ENCODE peak calls at places on chromosomes 12 and 14, in five cellular contexts. I is GM10248, D is neural crest cell, Z is astrocyte of the spinal cord, P is epithelial cell of esophagus. X is an unnamed sample.

GRCh38 chr12:14853966-14854365 is 10.6 kb upstream of the ART4 start:
- DNase-seq in D (no peak), Z (no peak), P (no peak), I (no peak), X (no peak)

GRCh38 chr12:108750471-108751402 is 19.4 kb upstream of the CORO1C start:
- DNase-seq in Z (no peak), P (no peak), I (no peak), D (no peak), X (peak; percentile 75)

GRCh38 chr12:50458606-50459005 is 46.2 kb upstream of the DIP2B start:
- DNase-seq in I (no peak), D (no peak), Z (peak; percentile 10), P (peak; percentile 19), X (no peak)

GRCh38 chr12:124391340-124392261 is 96.7 kb downstream of the RFLNA start:
- DNase-seq in I (peak; percentile 84), D (no peak), P (peak; percentile 83), Z (peak; percentile 59), X (no peak)

GRCh38 chr12:1189163-1189562 is 198.1 kb downstream of the ERC1 start:
- DNase-seq in I (no peak), Z (no peak), P (peak; percentile 96), D (no peak), X (no peak)

GRCh38 chr14:105529506-105530445 is 3.4 kb downstream of the TMEM121 start:
- DNase-seq in I (peak; percentile 47), P (no peak), D (no peak), Z (no peak), X (no peak)

GRCh38 chr14:24705840-24706239 is 71.8 kb upstream of the GZMB start:
- DNase-seq in Z (no peak), D (no peak), P (no peak), I (peak; percentile 65), X (no peak)

GRCh38 chr12:131113562-131113961 is 159.9 kb downstream of the ADGRD1 start:
- DNase-seq in D (no peak), P (no peak), Z (no peak), I (no peak), X (no peak)

GRCh38 chr12:71430756-71431155 is 8.8 kb upstream of the LGR5 start:
- DNase-seq in D (no peak), I (no peak), Z (no peak), P (no peak), X (no peak)

GRCh38 chr12:24777359-24777758 is 171.5 kb downstream of the BCAT1 start:
- DNase-seq in Z (no peak), I (no peak), D (no peak), P (no peak), X (no peak)

GRCh38 chr12:24778486-24779304 is 170.2 kb downstream of the BCAT1 start:
- DNase-seq in Z (peak; percentile 77), I (peak; percentile 20), P (peak; percentile 67), D (no peak), X (no peak)

GRCh38 chr12:24776856-24777255 is 172.0 kb downstream of the BCAT1 start:
- DNase-seq in P (no peak), I (no peak), D (no peak), Z (no peak), X (peak; percentile 58)

DNA sequence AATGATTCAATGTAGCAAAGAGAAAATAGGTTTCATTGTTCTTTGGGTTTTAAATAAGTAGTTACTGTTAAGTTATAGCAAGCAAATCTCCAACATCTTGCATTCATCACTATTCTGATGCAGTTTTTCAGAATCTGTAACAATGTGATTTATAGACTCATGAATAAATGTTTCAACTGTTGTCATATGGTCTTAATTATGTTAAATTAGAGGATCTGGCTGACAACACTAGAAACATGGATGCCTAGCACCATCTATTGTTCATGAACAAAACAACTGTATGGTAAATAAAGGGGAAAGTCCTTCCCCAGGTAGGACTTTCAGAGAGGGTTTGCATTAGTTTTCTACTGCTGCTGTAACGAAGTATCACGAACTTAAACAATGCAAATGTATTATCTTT is 167.9 kb downstream of the BCAT1 start:
- DNase-seq in Z (peak; percentile 16), D (no peak), P (peak; percentile 29), I (peak; percentile 10), X (no peak)
- TF ChIP-seq CTCF in Z (peak; percentile 28), D (peak; percentile 57), P (peak; percentile 50), I (peak; percentile 29), X (peak; percentile 29)

DNA sequence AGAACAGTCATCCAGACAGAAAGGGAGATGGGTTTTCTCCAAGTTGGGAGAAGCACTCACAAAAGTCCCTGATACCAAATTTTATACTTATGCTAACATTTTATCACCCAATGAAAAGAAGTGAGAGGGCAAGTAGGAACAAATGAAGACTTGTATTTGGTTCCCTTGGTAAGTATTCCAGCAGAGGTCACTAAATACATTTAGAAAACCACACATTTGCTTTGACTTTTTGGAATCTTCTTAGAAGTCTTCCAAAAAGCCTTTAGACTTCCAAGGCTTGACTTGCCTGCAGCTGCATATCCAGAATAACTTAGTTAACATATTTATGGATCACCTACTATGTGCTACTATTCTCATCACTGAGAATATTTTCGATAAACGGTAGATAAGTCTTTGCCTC is 3.1 kb upstream of the GYS2 start:
- DNase-seq in I (no peak), Z (peak; percentile 33), D (no peak), P (peak; percentile 40), X (no peak)
- TF ChIP-seq CTCF in I (peak; percentile 24), Z (peak; percentile 28), D (no peak), P (peak; percentile 46), X (peak; percentile 28)

GRCh38 chr12:114321524-114321923 is 84.4 kb downstream of the TBX5 start:
- DNase-seq in Z (no peak), P (no peak), I (no peak), D (no peak), X (no peak)
- TF ChIP-seq CTCF in Z (no peak), P (no peak), I (no peak), D (no peak), X (no peak)

DNA sequence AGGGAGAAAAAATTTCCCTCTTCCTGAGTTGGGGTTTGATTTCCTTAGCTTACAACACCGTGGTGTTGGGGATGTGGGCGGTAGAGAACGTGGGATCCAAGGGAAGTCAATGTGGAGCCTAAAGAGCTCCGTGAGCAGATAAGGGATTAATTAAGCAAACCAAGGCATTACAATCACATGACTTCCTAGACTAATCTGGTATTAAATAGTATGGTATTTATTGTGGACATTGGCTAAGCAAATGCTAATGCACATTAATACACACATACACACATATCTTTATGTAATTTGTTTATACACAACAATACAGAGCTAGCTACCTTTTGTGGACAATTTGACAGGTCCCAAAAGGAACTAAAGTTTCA is 791 bp upstream of the RNF41 start:
- DNase-seq in P (no peak), D (no peak), Z (peak; percentile 10), I (no peak), X (peak; percentile 51)
- TF ChIP-seq CTCF in P (no peak), D (no peak), Z (no peak), I (no peak), X (no peak)

GRCh38 chr12:103745962-103746361 is 95.1 kb downstream of the NT5DC3 start:
- DNase-seq in P (no peak), D (no peak), I (no peak), Z (no peak), X (no peak)
- TF ChIP-seq CTCF in P (no peak), D (no peak), I (no peak), Z (no peak), X (no peak)

GRCh38 chr14:47278233-47278842 is 397.1 kb downstream of the MDGA2 start:
- DNase-seq in I (peak; percentile 25), Z (peak; percentile 28), P (peak; percentile 56), D (peak; percentile 66), X (no peak)
- TF ChIP-seq CTCF in I (peak; percentile 71), Z (peak; percentile 83), P (peak; percentile 71), D (peak; percentile 84), X (peak; percentile 85)

DNA sequence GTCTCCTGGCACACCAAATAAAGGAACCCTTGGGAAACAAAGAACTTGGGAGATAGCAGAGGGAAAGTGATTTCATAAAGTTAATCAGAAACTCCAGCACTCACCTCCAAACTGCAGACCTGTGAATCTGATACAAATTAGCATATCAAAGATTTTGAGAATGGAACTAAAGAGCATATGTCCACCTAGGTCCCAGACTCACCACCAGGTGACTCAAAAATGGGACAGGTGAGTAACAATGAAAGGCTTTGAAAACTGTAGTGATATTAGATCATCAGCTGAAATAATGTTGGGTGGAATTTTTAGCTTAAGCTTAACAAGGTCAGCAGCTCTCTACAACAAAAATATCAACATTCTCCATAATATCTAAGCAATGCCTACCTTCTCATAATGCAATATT is 214.8 kb downstream of the RERGL start:
- DNase-seq in I (no peak), P (no peak), D (no peak), Z (no peak), X (no peak)
- TF ChIP-seq CTCF in I (no peak), P (no peak), D (peak; percentile 51), Z (no peak), X (no peak)

DNA sequence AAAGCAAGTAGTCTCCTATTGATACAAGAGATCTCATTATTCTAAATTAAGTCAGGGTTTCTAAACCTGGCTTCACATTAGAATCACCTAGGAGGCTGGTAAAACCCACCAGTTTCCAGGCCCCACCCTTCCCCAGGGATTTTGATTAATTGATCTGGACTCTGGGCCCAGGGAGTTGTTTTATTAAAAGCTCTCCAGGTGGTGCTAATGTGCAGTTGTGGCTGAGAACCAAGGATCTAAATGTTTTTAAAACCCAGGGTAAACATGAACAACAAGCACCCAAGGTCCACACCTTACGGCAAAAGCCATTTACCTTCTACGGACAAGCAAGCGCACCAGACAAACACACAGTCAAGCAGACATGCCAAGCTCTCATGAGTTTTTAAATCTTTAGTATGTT is 73.9 kb downstream of the SLC2A13 start:
- DNase-seq in D (no peak), Z (no peak), I (no peak), P (no peak), X (no peak)
- TF ChIP-seq CTCF in D (no peak), Z (no peak), I (no peak), P (peak; percentile 14), X (no peak)